ENCODE peak calls at places on chromosomes 13 and 19, in six cellular contexts. E is esophagus squamous epithelium; U is HT1080; N is activated naive CD4-positive, alpha-beta T cell treated with anti-CD3 and anti-CD28 coated beads, Interleukin-2, amount 50 U/mL, for 72 hours; Q is fibroblast of villous mesenchyme; A is thoracic aorta. C is an unnamed sample.

GRCh38 chr13:46392967-46393366 is 5.9 kb upstream of the RUBCNL start:
- DNase-seq in E (no peak), U (no peak), N (no peak), Q (no peak), A (no peak), C (no peak)

GRCh38 chr13:52921194-52921593 is 72.8 kb upstream of the PCDH8 start:
- DNase-seq in E (no peak), U (no peak), N (no peak), Q (no peak), A (no peak), C (no peak)

GRCh38 chr19:46607441-46607841 is 6.3 kb downstream of the CALM3 start:
- DNase-seq in E (no peak), U (no peak), N (no peak), Q (no peak), A (no peak), C (no peak)

GRCh38 chr19:49338691-49339363 is 3.6 kb downstream of the CD37 start:
- DNase-seq in E (no peak), U (no peak), N (no peak), Q (peak), A (peak), C (no peak)

GRCh38 chr13:40539954-40540706 is 126.3 kb downstream of the FOXO1 start:
- DNase-seq in E (no peak), U (peak), N (no peak), Q (peak), A (no peak), C (no peak)

GRCh38 chr13:19586904-19587634 is 25.7 kb upstream of the TPTE2 start:
- DNase-seq in E (no peak), U (peak), N (peak), Q (peak), A (no peak), C (no peak)

GRCh38 chr13:98033277-98034247 is 80.1 kb downstream of the IPO5 start:
- DNase-seq in E (no peak), U (peak), N (no peak), Q (peak), A (no peak), C (peak)

GRCh38 chr13:47216176-47216822 is 319.4 kb upstream of the HTR2A start:
- DNase-seq in E (no peak), U (peak), N (no peak), Q (peak), A (no peak), C (peak)

GRCh38 chr19:45553464-45553863 is 31.1 kb downstream of the OPA3 start:
- DNase-seq in E (no peak), U (no peak), N (no peak), Q (no peak), A (no peak), C (no peak)

GRCh38 chr19:29944415-29945012 is 2.5 kb downstream of the URI1 start:
- DNase-seq in E (no peak), U (no peak), N (no peak), Q (no peak), A (no peak), C (no peak)

GRCh38 chr13:101930331-101930730 is 471.5 kb downstream of the FGF14 start:
- DNase-seq in E (no peak), U (no peak), N (no peak), Q (peak), A (no peak), C (no peak)

GRCh38 chr19:45470147-45471081 is 2.6 kb downstream of the FOSB start:
- DNase-seq in E (no peak), U (peak), N (peak), Q (peak), A (no peak), C (no peak)

GRCh38 chr19:1567116-1567847 is 843 bp downstream of the MEX3D start:
- DNase-seq in E (no peak), U (no peak), N (no peak), Q (peak), A (no peak), C (no peak)

GRCh38 chr19:18775586-18776287 is 15.4 kb downstream of the COMP start:
- DNase-seq in E (no peak), U (peak), N (no peak), Q (peak), A (no peak), C (no peak)

GRCh38 chr19:40381321-40381720 is 8.7 kb downstream of the HIPK4 start:
- DNase-seq in E (no peak), U (no peak), N (no peak), Q (no peak), A (no peak), C (peak)

GRCh38 chr13:89862691-89863036 is 1484.8 kb upstream of the MIR17HG start:
- DNase-seq in E (no peak), U (peak), N (no peak), Q (no peak), A (no peak), C (no peak)

GRCh38 chr13:23467048-23467931 is 33.8 kb upstream of the SACS start:
- DNase-seq in E (no peak), U (no peak), N (no peak), Q (peak), A (no peak), C (no peak)

GRCh38 chr19:8184274-8184673 is 24.9 kb upstream of the CERS4 start:
- DNase-seq in E (no peak), U (no peak), N (no peak), Q (no peak), A (no peak), C (no peak)

GRCh38 chr19:13173129-13173737 is 23.0 kb downstream of the IER2 start:
- DNase-seq in E (no peak), U (no peak), N (no peak), Q (no peak), A (no peak), C (no peak)

GRCh38 chr19:1088419-1089066 is 6.6 kb downstream of the POLR2E start:
- DNase-seq in E (no peak), U (no peak), N (no peak), Q (no peak), A (no peak), C (no peak)

GRCh38 chr19:47247308-47247990 is 8.9 kb upstream of the CCDC9 start:
- DNase-seq in E (no peak), U (peak), N (peak), Q (peak), A (no peak), C (peak)

GRCh38 chr13:45316210-45316799 is 24.7 kb downstream of the TPT1 start:
- DNase-seq in E (no peak), U (no peak), N (no peak), Q (no peak), A (no peak), C (no peak)

GRCh38 chr19:56170261-56170660 is 5.5 kb upstream of the GALP start:
- DNase-seq in E (no peak), U (peak), N (no peak), Q (no peak), A (no peak), C (no peak)

GRCh38 chr19:44605547-44605946 is 7.8 kb upstream of the IGSF23 start:
- DNase-seq in E (no peak), U (no peak), N (no peak), Q (no peak), A (no peak), C (no peak)

GRCh38 chr13:45713721-45714120 is 11.6 kb downstream of the CBY2 start:
- DNase-seq in E (no peak), U (no peak), N (no peak), Q (no peak), A (no peak), C (no peak)

GRCh38 chr13:36421447-36421846 is 10.8 kb upstream of the CCNA1 start:
- DNase-seq in E (no peak), U (peak), N (no peak), Q (no peak), A (no peak), C (no peak)

GRCh38 chr19:31154021-31154420 is 195.2 kb downstream of the TSHZ3 start:
- DNase-seq in E (no peak), U (peak), N (no peak), Q (no peak), A (no peak), C (no peak)

GRCh38 chr13:48055712-48056111 is 18.2 kb downstream of the NUDT15 start:
- DNase-seq in E (no peak), U (no peak), N (no peak), Q (no peak), A (no peak), C (no peak)

GRCh38 chr19:41384351-41384750 is 8.0 kb downstream of the TMEM91 start:
- DNase-seq in E (no peak), U (no peak), N (no peak), Q (no peak), A (no peak), C (no peak)

GRCh38 chr19:16051254-16052025 is 24.9 kb upstream of the TPM4 start:
- DNase-seq in E (no peak), U (peak), N (no peak), Q (peak), A (no peak), C (no peak)

GRCh38 chr13:94390881-94391280 is 88.6 kb downstream of the DCT start:
- DNase-seq in E (no peak), U (no peak), N (no peak), Q (no peak), A (no peak), C (no peak)

GRCh38 chr13:39496487-39496998 is 106.5 kb downstream of the LHFPL6 start:
- DNase-seq in E (no peak), U (no peak), N (no peak), Q (no peak), A (no peak), C (no peak)

C was measured in SW 1271.